ENCODE peak calls at places on chromosomes 5 and 9, in six cellular contexts. H is PC-9, J is HCT116, E is GM23338, X is IMR-90, W is neural progenitor cell. T is an unnamed sample.

GRCh38 chr5:142810891-142811290 is 40.7 kb downstream of the ARHGAP26 start:
- DNase-seq in H (no peak), J (no peak), E (no peak), X (no peak), W (no peak), T (no peak)

GRCh38 chr9:135282001-135282731 is 194.7 kb downstream of the OLFM1 start:
- DNase-seq in H (peak; percentile 62), J (peak; percentile 27), E (no peak), X (no peak), W (no peak), T (peak; percentile 68)

GRCh38 chr9:74824654-74825053 is 63.1 kb downstream of the TRPM6 start:
- DNase-seq in H (peak; percentile 63), J (no peak), E (no peak), X (no peak), W (no peak), T (no peak)

GRCh38 chr5:15748266-15748665 is 248.3 kb downstream of the FBXL7 start:
- DNase-seq in H (no peak), J (no peak), E (no peak), X (no peak), W (no peak), T (no peak)

GRCh38 chr5:100430268-100430900 is 104.8 kb upstream of the FAM174A start:
- DNase-seq in H (peak; percentile 41), J (peak; percentile 23), E (peak; percentile 79), X (peak; percentile 30), W (peak; percentile 58), T (peak; percentile 79)

GRCh38 chr9:14018061-14018460 is 295.9 kb downstream of the NFIB start:
- DNase-seq in H (no peak), J (no peak), E (no peak), X (peak; percentile 47), W (no peak), T (no peak)

GRCh38 chr5:170332058-170332457 is 34.5 kb upstream of the LCP2 start:
- DNase-seq in H (no peak), J (no peak), E (no peak), X (no peak), W (no peak), T (no peak)

GRCh38 chr9:136804509-136805206 is 3.1 kb upstream of the RABL6 start:
- DNase-seq in H (peak; percentile 34), J (no peak), E (no peak), X (no peak), W (no peak), T (no peak)

GRCh38 chr9:91424403-91425176 is 958 bp upstream of the NFIL3 start:
- DNase-seq in H (peak; percentile 52), J (no peak), E (peak; percentile 69), X (peak; percentile 89), W (peak; percentile 64), T (peak; percentile 71)

GRCh38 chr5:129541648-129542251 is 81.7 kb downstream of the ADAMTS19 start:
- DNase-seq in H (no peak), J (peak; percentile 48), E (peak; percentile 13), X (peak; percentile 9), W (no peak), T (peak; percentile 80)

GRCh38 chr5:149487672-149488071 is 63.6 kb downstream of the CSNK1A1 start:
- DNase-seq in H (no peak), J (no peak), E (no peak), X (no peak), W (no peak), T (no peak)
- H3K4me1 ChIP-seq in H (peaks cover 73% of the 10 kb centered on the region), J (peaks cover 28% of the 10 kb centered on the region), E (no peaks in the 10 kb centered on the region), X (peaks cover 32% of the 10 kb centered on the region), W (no peaks in the 10 kb centered on the region), T (peaks cover 4% of the 10 kb centered on the region)

DNA sequence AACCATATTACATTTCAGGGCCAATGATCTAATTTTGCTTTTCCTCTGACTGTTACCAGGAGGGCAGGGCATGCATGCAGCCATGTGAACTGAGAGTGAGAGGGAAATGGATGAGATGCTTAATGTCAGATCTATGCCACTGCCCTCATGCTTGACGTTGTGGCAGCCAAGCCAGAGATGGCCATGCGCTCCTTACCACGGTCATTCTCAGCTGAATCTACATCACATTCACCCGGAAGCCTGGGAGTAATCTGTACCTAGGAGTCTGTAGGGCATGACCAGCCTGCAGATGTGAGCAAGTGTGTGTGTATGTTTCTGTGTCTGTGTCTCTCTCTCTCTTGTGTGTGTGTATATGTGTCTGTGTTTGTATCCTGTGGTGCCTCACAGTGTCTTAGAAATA is 183.8 kb downstream of the KDM4C start:
- DNase-seq in H (no peak), J (no peak), E (no peak), X (no peak), W (no peak), T (no peak)
- H3K4me3 ChIP-seq in H (no peak overlapping the region), J (no peak overlapping the region), E (no peak overlapping the region), X (no peak overlapping the region), W (no peak overlapping the region), T (no peak overlapping the region)

GRCh38 chr5:88145205-88145602 is 123.4 kb downstream of the TMEM161B start:
- DNase-seq in H (no peak), J (no peak), E (peak; percentile 18), X (no peak), W (peak; percentile 15), T (no peak)
- H3K4me2 ChIP-seq in H (no peak overlapping the region), J (no peak overlapping the region), E (peak overlapping the region; percentile 90), X (no peak overlapping the region), W (peak overlapping the region; percentile 75), T (no peak overlapping the region)

GRCh38 chr5:154783774-154784460 is 28.7 kb downstream of the LARP1 start:
- DNase-seq in H (no peak), J (no peak), E (no peak), X (peak; percentile 32), W (no peak), T (no peak)

GRCh38 chr5:154788212-154788611 is 33.0 kb downstream of the LARP1 start:
- DNase-seq in H (no peak), J (no peak), E (no peak), X (no peak), W (no peak), T (no peak)

GRCh38 chr5:154782812-154783592 is 27.8 kb downstream of the LARP1 start:
- DNase-seq in H (no peak), J (no peak), E (no peak), X (no peak), W (peak; percentile 33), T (no peak)

GRCh38 chr5:154784856-154785255 is 29.7 kb downstream of the LARP1 start:
- DNase-seq in H (no peak), J (no peak), E (no peak), X (no peak), W (no peak), T (no peak)

GRCh38 chr5:154786414-154786813 is 31.2 kb downstream of the LARP1 start:
- DNase-seq in H (no peak), J (no peak), E (no peak), X (peak; percentile 55), W (no peak), T (no peak)
- H3K4me1 ChIP-seq in H (no peaks in the 10 kb centered on the region), J (no peaks in the 10 kb centered on the region), E (peaks cover 65% of the 10 kb centered on the region), X (peaks cover 22% of the 10 kb centered on the region), W (peaks cover 41% of the 10 kb centered on the region), T (peaks cover 90% of the 10 kb centered on the region)

GRCh38 chr9:21029661-21030060 is 1.8 kb downstream of the HACD4 start:
- DNase-seq in H (no peak), J (no peak), E (no peak), X (no peak), W (no peak), T (no peak)

GRCh38 chr9:21031091-21031817 is at the start of gene HACD4:
- DNase-seq in H (peak; percentile 48), J (no peak), E (peak; percentile 82), X (peak; percentile 12), W (peak; percentile 61), T (peak; percentile 52)

GRCh38 chr9:21028476-21028875 is 3.0 kb downstream of the HACD4 start:
- DNase-seq in H (no peak), J (no peak), E (no peak), X (peak; percentile 69), W (no peak), T (no peak)

GRCh38 chr9:21031818-21032203 is 371 bp upstream of the HACD4 start:
- DNase-seq in H (no peak), J (no peak), E (no peak), X (no peak), W (no peak), T (no peak)

GRCh38 chr9:21030389-21031035 is 928 bp downstream of the HACD4 start:
- DNase-seq in H (peak; percentile 29), J (no peak), E (peak; percentile 39), X (peak; percentile 12), W (no peak), T (peak; percentile 44)
- H3K4me3 ChIP-seq in H (no peak overlapping the region), J (no peak overlapping the region), E (peak overlapping the region; percentile 55), X (no peak overlapping the region), W (peak overlapping the region; percentile 57), T (peak overlapping the region; percentile 60)

T was measured in Karpas-422.